ENCODE peak calls at places on chromosomes 3 and 15, in seven cellular contexts. H is GM23338; O is Jurkat, Clone E6-1; S is GM12892; W is GM04503; T is substantia nigra; R is GM10248. M is an unnamed sample.

GRCh38 chr3:185400340-185400667 is 37.4 kb downstream of the MAP3K13 start:
- DNase-seq in O (no peak), W (no peak), T (no peak), H (no peak), S (no peak), R (no peak), M (no peak)

GRCh38 chr3:100113728-100114412 is 431 bp downstream of the FILIP1L start:
- DNase-seq in T (no peak), S (no peak), W (no peak), R (no peak), O (no peak), H (no peak), M (no peak)

GRCh38 chr15:66797921-66798320 is 95.9 kb downstream of the SMAD6 start:
- DNase-seq in O (no peak), H (no peak), W (no peak), T (no peak), S (no peak), R (no peak), M (no peak)

GRCh38 chr3:165544432-165544831 is 292.8 kb downstream of the BCHE start:
- DNase-seq in S (no peak), T (no peak), W (no peak), O (no peak), R (no peak), H (no peak), M (no peak)

GRCh38 chr3:183766745-183767606 is 58.4 kb downstream of the MAP6D1 start:
- DNase-seq in T (peak), H (peak), O (peak), S (peak), W (no peak), R (peak), M (peak)

GRCh38 chr15:65183847-65184159 is 1.3 kb downstream of the CLPX start:
- DNase-seq in H (no peak), W (no peak), S (no peak), T (no peak), R (no peak), O (no peak), M (no peak)

GRCh38 chr3:97515076-97515475 is 249.5 kb upstream of the ARL6 start:
- DNase-seq in W (no peak), H (no peak), S (no peak), R (no peak), T (no peak), O (no peak), M (no peak)

GRCh38 chr3:13621381-13622221 is 72.7 kb downstream of the FBLN2 start:
- DNase-seq in R (no peak), H (no peak), S (no peak), W (no peak), T (no peak), O (no peak), M (no peak)

GRCh38 chr3:151553873-151554272 is 93.0 kb upstream of the IGSF10 start:
- DNase-seq in T (no peak), H (no peak), W (no peak), O (no peak), R (no peak), S (no peak), M (peak)

GRCh38 chr15:58026051-58026450 is 39.5 kb downstream of the ALDH1A2 start:
- DNase-seq in T (no peak), R (no peak), O (no peak), W (no peak), S (no peak), H (no peak), M (no peak)

GRCh38 chr3:38578081-38578475 is 71.4 kb downstream of the SCN5A start:
- DNase-seq in R (no peak), O (no peak), S (no peak), W (no peak), T (no peak), H (no peak), M (no peak)

GRCh38 chr3:169497567-169498257 is 165.8 kb downstream of the MECOM start:
- DNase-seq in W (no peak), R (no peak), H (no peak), T (no peak), S (no peak), O (no peak), M (no peak)

GRCh38 chr3:171374661-171375285 is 85.4 kb downstream of the TNIK start:
- DNase-seq in H (no peak), S (no peak), T (no peak), R (no peak), O (no peak), W (peak), M (no peak)

GRCh38 chr3:143287403-143287802 is 167.8 kb downstream of the CHST2 start:
- DNase-seq in S (no peak), O (no peak), H (no peak), T (no peak), W (no peak), R (no peak), M (no peak)

GRCh38 chr15:31292391-31293020 is 34.1 kb upstream of the KLF13 start:
- DNase-seq in H (no peak), R (no peak), T (no peak), O (no peak), S (no peak), W (no peak), M (no peak)

GRCh38 chr15:77013786-77014136 is 18.8 kb downstream of the PSTPIP1 start:
- DNase-seq in T (no peak), H (no peak), S (peak), O (no peak), W (no peak), R (peak), M (no peak)

GRCh38 chr15:60701261-60702019 is 222.5 kb upstream of the ICE2 start:
- DNase-seq in R (no peak), S (no peak), T (no peak), O (no peak), W (no peak), H (no peak), M (no peak)

GRCh38 chr15:52078876-52079700 is 33.5 kb downstream of the BCL2L10 start:
- DNase-seq in O (peak), R (peak), S (peak), W (no peak), H (peak), T (peak), M (peak)

GRCh38 chr15:57708047-57708446 is 1.5 kb downstream of the POLR2M start:
- DNase-seq in S (no peak), H (no peak), W (no peak), O (no peak), T (no peak), R (no peak), M (no peak)

GRCh38 chr3:41265823-41266273 is 66.5 kb downstream of the CTNNB1 start:
- DNase-seq in W (peak), S (no peak), O (no peak), R (no peak), H (no peak), T (no peak), M (no peak)

GRCh38 chr15:95715919-95716318 is 614.6 kb upstream of the NR2F2 start:
- DNase-seq in O (no peak), T (no peak), R (no peak), H (peak), W (no peak), S (no peak), M (no peak)

GRCh38 chr3:193970773-193971206 is 165.2 kb upstream of the HES1 start:
- DNase-seq in R (no peak), W (no peak), O (no peak), T (no peak), S (no peak), H (no peak), M (no peak)

GRCh38 chr3:103218793-103219192 is 784.0 kb downstream of the ZPLD1 start:
- DNase-seq in H (no peak), R (peak), O (no peak), S (no peak), W (no peak), T (no peak), M (no peak)

GRCh38 chr15:67746450-67746849 is 78.9 kb upstream of the SKOR1 start:
- DNase-seq in R (no peak), H (peak), T (no peak), W (no peak), O (peak), S (no peak), M (no peak)

GRCh38 chr3:124557-125179 is 71.9 kb upstream of the CHL1 start:
- DNase-seq in H (no peak), W (no peak), R (no peak), T (no peak), S (no peak), O (no peak), M (no peak)

GRCh38 chr3:141812091-141812490 is 48.9 kb downstream of the GRK7 start:
- DNase-seq in W (no peak), R (no peak), H (no peak), O (no peak), T (no peak), S (no peak), M (peak)

GRCh38 chr15:43209059-43209824 is 11.6 kb downstream of the EPB42 start:
- DNase-seq in H (peak), W (no peak), S (no peak), T (no peak), R (peak), O (no peak), M (no peak)

GRCh38 chr3:133610031-133610430 is 36.5 kb downstream of the CDV3 start:
- DNase-seq in T (no peak), S (no peak), W (no peak), H (no peak), R (no peak), O (no peak), M (no peak)

GRCh38 chr15:31024330-31024729 is 32.9 kb upstream of the MTMR10 start:
- DNase-seq in T (no peak), W (peak), S (no peak), R (no peak), H (peak), O (no peak), M (no peak)

GRCh38 chr3:141129049-141130038 is 78.2 kb downstream of the SPSB4 start:
- DNase-seq in T (no peak), H (no peak), S (no peak), W (no peak), R (no peak), O (no peak), M (no peak)

GRCh38 chr3:111392911-111393351 is 149.1 kb upstream of the CD96 start:
- DNase-seq in T (no peak), R (no peak), W (no peak), O (peak), S (no peak), H (peak), M (no peak)

GRCh38 chr15:76334438-76335004 is 2.1 kb upstream of the ISL2 start:
- DNase-seq in R (no peak), S (no peak), T (no peak), O (no peak), W (no peak), H (no peak), M (no peak)

GRCh38 chr15:83659011-83659811 is 5.3 kb downstream of the ADAMTSL3 start:
- DNase-seq in O (no peak), T (no peak), H (no peak), W (no peak), S (no peak), R (no peak), M (no peak)

GRCh38 chr15:74038707-74039655 is 43.4 kb downstream of the GOLGA6A start:
- DNase-seq in O (no peak), T (no peak), H (no peak), R (no peak), S (no peak), W (no peak), M (no peak)